ENCODE peak calls at places on chromosomes 5 and 9, in four cellular contexts. H is foreskin keratinocyte, I is neural crest cell, R is GM10248. X is an unnamed sample.

GRCh38 chr9:132030626-132031325 is 48.9 kb downstream of the MED27 start:
- DNase-seq in H (no peak), I (no peak), R (no peak), X (no peak)

GRCh38 chr5:96903300-96903699 is 27.0 kb downstream of the ERAP2 start:
- DNase-seq in H (no peak), I (no peak), R (no peak), X (no peak)

GRCh38 chr5:38585812-38586211 is 29.4 kb upstream of the LIFR start:
- DNase-seq in H (no peak), I (no peak), R (no peak), X (no peak)

GRCh38 chr9:90044263-90044662 is 439.5 kb downstream of the GADD45G start:
- DNase-seq in H (no peak), I (no peak), R (no peak), X (no peak)

GRCh38 chr5:100595152-100595811 is 60.1 kb downstream of the FAM174A start:
- DNase-seq in H (peak), I (no peak), R (no peak), X (no peak)

GRCh38 chr5:163401271-163401670 is 36.1 kb upstream of the CCNG1 start:
- DNase-seq in H (no peak), I (no peak), R (no peak), X (no peak)

GRCh38 chr9:100600511-100601079 is 22.7 kb downstream of the CAVIN4 start:
- DNase-seq in H (no peak), I (no peak), R (no peak), X (no peak)

GRCh38 chr9:133207540-133208170 is 1.4 kb downstream of the OBP2B start:
- DNase-seq in H (no peak), I (no peak), R (no peak), X (no peak)

GRCh38 chr5:143599474-143599873 is 196.0 kb upstream of the NR3C1 start:
- DNase-seq in H (no peak), I (no peak), R (no peak), X (no peak)

GRCh38 chr5:156534086-156534485 is 207.1 kb downstream of the SGCD start:
- DNase-seq in H (no peak), I (no peak), R (no peak), X (no peak)

GRCh38 chr9:91255327-91255726 is 106.4 kb downstream of the AUH start:
- DNase-seq in H (no peak), I (no peak), R (no peak), X (no peak)

GRCh38 chr5:15621094-15621493 is 121.1 kb downstream of the FBXL7 start:
- DNase-seq in H (no peak), I (no peak), R (no peak), X (no peak)

GRCh38 chr5:90575712-90576111 is 17.1 kb downstream of the ADGRV1 start:
- DNase-seq in H (no peak), I (no peak), R (no peak), X (no peak)

GRCh38 chr5:139138790-139139189 is 59.4 kb downstream of the SIL1 start:
- DNase-seq in H (peak), I (no peak), R (no peak), X (no peak)

GRCh38 chr5:150637245-150638052 is 3.0 kb upstream of the SYNPO start:
- DNase-seq in H (peak), I (no peak), R (no peak), X (peak)

GRCh38 chr5:148839960-148840359 is 13.5 kb downstream of the ADRB2 start:
- DNase-seq in H (no peak), I (no peak), R (no peak), X (no peak)

GRCh38 chr9:127130661-127131538 is 8.5 kb upstream of the ANGPTL2 start:
- DNase-seq in H (peak), I (no peak), R (no peak), X (no peak)

GRCh38 chr5:137754961-137755762 is 999 bp upstream of the HNRNPA0 start:
- DNase-seq in H (no peak), I (no peak), R (no peak), X (no peak)

DNA sequence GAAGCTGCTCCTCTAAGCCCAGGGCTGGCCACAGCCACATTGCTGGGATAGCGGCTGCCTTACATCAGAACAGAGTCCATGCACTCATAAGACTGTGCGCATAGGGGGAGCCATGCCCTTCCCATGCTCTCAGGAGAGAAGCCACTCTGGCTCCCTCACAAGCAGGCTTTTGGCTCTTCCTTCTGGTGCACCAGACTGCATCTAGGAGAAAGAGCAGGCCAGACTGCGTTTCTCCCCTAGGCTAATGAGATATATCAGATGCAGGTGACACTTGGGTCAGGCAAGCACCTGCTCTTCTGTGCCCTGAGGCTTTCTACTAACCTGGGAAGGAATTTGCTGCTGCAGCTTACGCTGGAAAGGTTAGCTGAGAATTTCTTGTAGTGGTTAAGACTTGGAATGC is 43.2 kb upstream of the BRINP1 start:
- DNase-seq in H (peak), I (no peak), R (no peak), X (no peak)
- TF ChIP-seq CTCF in H (no peak), I (no peak), R (no peak), X (no peak)

DNA sequence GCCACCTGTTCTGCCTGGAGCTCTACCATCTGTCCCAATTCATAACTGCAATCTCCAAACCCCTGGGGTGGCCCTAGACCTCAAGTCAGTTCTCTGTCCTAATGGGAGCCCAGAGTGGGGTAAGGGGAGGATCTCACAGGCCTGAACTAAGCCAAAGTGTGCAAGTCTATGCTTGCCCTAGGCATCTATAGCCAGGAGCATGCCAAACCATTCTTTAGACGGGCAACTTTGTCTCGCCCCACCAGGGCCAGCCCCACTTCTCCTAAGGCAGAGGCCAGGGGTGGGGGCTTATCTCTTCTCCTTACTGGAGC is 3.3 kb downstream of the ACSL6 start:
- DNase-seq in H (peak), I (no peak), R (no peak), X (no peak)
- TF ChIP-seq CTCF in H (no peak), I (peak), R (no peak), X (no peak)

GRCh38 chr9:121765021-121765950 is 113.9 kb downstream of the DAB2IP start:
- DNase-seq in H (peak), I (no peak), R (no peak), X (no peak)
- TF ChIP-seq CTCF in H (no peak), I (no peak), R (no peak), X (no peak)

DNA sequence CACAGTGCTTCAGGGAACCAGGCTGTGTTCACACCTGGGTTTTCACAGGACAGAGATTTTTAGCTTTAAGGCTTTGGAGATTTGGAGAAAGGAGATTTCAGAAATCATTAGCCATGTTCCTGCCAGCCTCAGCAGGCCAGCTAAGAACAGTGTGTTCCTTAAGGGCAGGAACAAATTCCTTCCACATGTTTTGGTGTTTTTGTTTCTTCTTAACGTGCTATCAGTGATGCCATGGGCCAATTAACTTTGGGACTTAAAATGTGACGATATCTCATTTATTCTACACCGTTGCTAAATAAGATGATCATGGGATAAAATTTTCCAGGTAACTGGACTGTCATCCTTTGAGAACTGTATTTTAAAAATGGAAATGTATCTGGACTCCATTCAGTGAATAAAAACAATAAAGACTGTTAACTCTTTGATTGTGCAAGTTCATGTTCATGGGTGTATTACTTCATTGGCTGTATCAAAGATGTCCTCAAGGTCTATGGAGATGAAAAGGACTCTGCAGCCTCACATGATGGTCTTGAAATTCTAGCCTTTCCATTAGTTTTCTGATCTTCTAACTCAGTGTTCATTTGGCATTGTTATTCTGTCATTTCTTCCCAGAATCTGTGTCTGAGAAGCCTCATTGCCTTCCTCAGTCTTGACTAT is 72.3 kb downstream of the ZNF366 start:
- DNase-seq in H (peak), I (no peak), R (no peak), X (no peak)
- TF ChIP-seq CTCF in H (no peak), I (no peak), R (no peak), X (no peak)

GRCh38 chr5:24110019-24110615 is 534.7 kb downstream of the CDH10 start:
- DNase-seq in H (peak), I (no peak), R (no peak), X (no peak)
- TF ChIP-seq CTCF in H (peak), I (peak), R (peak), X (peak)